ENCODE peak calls at places on chromosomes 7 and 10, in four cellular contexts. C is IMR-90, R is GM12878, I is K562. D is an unnamed sample.

GRCh38 chr10:127880557-127880956 is 12.2 kb downstream of the CLRN3 start:
- DNase-seq in I (no peak), C (no peak), R (no peak), D (no peak)

GRCh38 chr7:102973096-102973802 is 60.4 kb downstream of the LRRC17 start:
- DNase-seq in I (peak; percentile 46), R (no peak), C (no peak), D (no peak)

GRCh38 chr10:69232252-69232651 is 12.1 kb downstream of the HKDC1 start:
- DNase-seq in C (peak; percentile 85), R (no peak), I (no peak), D (peak; percentile 47)

GRCh38 chr10:121159670-121160069 is 308.5 kb downstream of the WDR11 start:
- DNase-seq in R (no peak), C (no peak), I (no peak), D (no peak)

GRCh38 chr10:61952028-61952638 is 50.6 kb downstream of the ARID5B start:
- DNase-seq in C (no peak), R (no peak), I (no peak), D (no peak)

GRCh38 chr10:5945561-5946418 is 31.6 kb downstream of the IL15RA start:
- DNase-seq in C (peak; percentile 97), R (no peak), I (no peak), D (no peak)

GRCh38 chr10:50882540-50882983 is 2.9 kb downstream of the A1CF start:
- DNase-seq in R (no peak), C (no peak), I (no peak), D (no peak)

GRCh38 chr10:99880071-99880835 is 97.8 kb downstream of the ABCC2 start:
- DNase-seq in R (no peak), I (no peak), C (no peak), D (no peak)

GRCh38 chr10:5992398-5992797 is 15.1 kb upstream of the IL15RA start:
- DNase-seq in R (no peak), I (no peak), C (no peak), D (no peak)

GRCh38 chr10:23467024-23467423 is 28.1 kb downstream of the OTUD1 start:
- DNase-seq in R (no peak), I (no peak), C (no peak), D (no peak)

GRCh38 chr7:149261321-149261828 is 621 bp upstream of the ZNF783 start:
- DNase-seq in R (no peak), I (no peak), C (peak; percentile 52), D (no peak)

GRCh38 chr7:141076377-141076776 is 2.5 kb downstream of the TMEM178B start:
- DNase-seq in I (no peak), R (no peak), C (no peak), D (no peak)
- TF ChIP-seq CHD1 in I (no peak), R (no peak), C (no peak), D (no peak)

DNA sequence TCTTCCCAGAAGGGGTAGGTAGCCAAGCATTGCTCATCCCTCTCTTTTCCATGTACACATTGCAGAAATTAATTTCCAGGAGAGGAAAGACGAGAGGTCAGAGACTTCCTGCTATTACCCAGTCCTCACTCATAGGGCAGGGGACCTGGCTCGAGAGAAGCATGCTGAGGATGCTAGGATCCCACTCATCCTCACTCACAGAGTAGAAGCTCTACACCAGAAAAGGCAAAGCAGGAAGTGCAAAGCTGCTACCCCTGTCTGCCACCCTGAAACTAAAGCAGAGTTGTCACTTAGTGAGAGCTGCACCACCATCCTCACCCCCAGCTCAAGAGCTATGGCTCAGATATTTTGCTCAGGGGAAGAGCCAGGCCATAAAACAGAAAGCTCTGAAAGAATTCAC is 9.9 kb downstream of the OR9A2 start:
- DNase-seq in R (no peak), I (no peak), C (no peak), D (no peak)
- TF ChIP-seq CHD1 in R (no peak), I (no peak), C (no peak), D (no peak)

GRCh38 chr10:103578782-103579382 is 85.4 kb downstream of the NEURL1 start:
- DNase-seq in R (no peak), C (no peak), I (no peak), D (no peak)
- TF ChIP-seq CHD1 in R (no peak), C (no peak), I (no peak), D (no peak)

DNA sequence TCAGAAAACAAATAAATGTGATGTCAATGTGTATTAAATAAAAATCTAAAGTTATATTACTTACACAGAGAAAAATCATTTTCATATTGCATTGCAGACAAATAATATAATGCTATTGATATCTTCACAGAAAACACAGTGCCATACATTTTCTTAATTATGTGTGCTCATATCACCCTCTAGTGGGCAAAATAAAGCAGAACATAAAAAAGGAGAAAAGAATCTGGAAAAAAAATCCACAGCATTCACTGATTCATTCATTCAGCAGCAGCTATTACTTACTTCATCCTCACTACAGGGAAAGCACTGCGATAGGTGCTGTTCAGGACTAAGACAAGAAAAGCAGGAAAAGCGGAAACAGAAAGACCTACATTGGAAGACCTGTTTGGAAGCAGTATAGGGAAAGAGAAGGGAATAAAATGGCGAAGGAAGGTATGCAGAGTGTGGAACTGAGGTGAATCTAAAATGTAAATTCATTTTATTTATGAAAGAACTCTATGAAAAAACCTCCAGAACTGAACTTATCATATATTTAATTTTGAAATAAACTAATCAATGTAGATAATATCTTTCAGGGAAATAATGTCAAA is 73.2 kb downstream of the POT1 start:
- DNase-seq in R (no peak), C (peak; percentile 61), I (peak; percentile 39), D (no peak)
- TF ChIP-seq CHD1 in R (no peak), C (no peak), I (no peak), D (no peak)

GRCh38 chr10:1151071-1152033 is 95.2 kb downstream of the WDR37 start:
- DNase-seq in R (no peak), I (no peak), C (peak; percentile 7), D (peak; percentile 33)
- TF ChIP-seq CHD1 in R (no peak), I (no peak), C (no peak), D (no peak)